ENCODE peak calls at places on chromosomes 11 and 22, in six cellular contexts. X is A549, O is endothelial cell of umbilical vein, N is K562, R is GM12878, G is HepG2. D is an unnamed sample.
A peak's percentile ranks its signal among the peaks of the same experiment; 100 is the strongest.

GRCh38 chr11:64619811-64620285 is 28.8 kb downstream of the SLC22A12 start:
- DNase-seq in X (no peak), O (peak; percentile 10), N (peak; percentile 71), R (no peak), G (peak; percentile 41), D (peak; percentile 92)

GRCh38 chr11:76209671-76209955 is 3.3 kb upstream of the WNT11 start:
- DNase-seq in X (no peak), O (no peak), N (no peak), R (no peak), G (no peak), D (peak; percentile 50)

GRCh38 chr22:21967693-21968271 is 14.8 kb downstream of the TOP3B start:
- DNase-seq in X (no peak), O (no peak), N (no peak), R (no peak), G (no peak), D (no peak)

GRCh38 chr11:82191690-82192089 is 542.0 kb downstream of the FAM181B start:
- DNase-seq in X (no peak), O (no peak), N (no peak), R (no peak), G (no peak), D (no peak)

GRCh38 chr11:2577071-2578005 is 122.5 kb downstream of the KCNQ1OT1 start:
- DNase-seq in X (no peak), O (no peak), N (no peak), R (no peak), G (no peak), D (no peak)

GRCh38 chr11:126514061-126514713 is 158.7 kb downstream of the ST3GAL4 start:
- DNase-seq in X (no peak), O (no peak), N (no peak), R (no peak), G (no peak), D (no peak)

GRCh38 chr22:22881116-22882032 is 6.2 kb upstream of the IGLL5 start:
- DNase-seq in X (no peak), O (no peak), N (no peak), R (no peak), G (no peak), D (no peak)

GRCh38 chr22:21797444-21798221 is 62.0 kb upstream of the YPEL1 start:
- DNase-seq in X (no peak), O (peak; percentile 90), N (no peak), R (no peak), G (no peak), D (no peak)

GRCh38 chr11:94775576-94776327 is 7.6 kb downstream of the AMOTL1 start:
- DNase-seq in X (no peak), O (no peak), N (peak; percentile 41), R (no peak), G (no peak), D (no peak)

GRCh38 chr11:109405671-109406070 is 16.3 kb upstream of the C11orf87 start:
- DNase-seq in X (no peak), O (no peak), N (no peak), R (no peak), G (no peak), D (no peak)

GRCh38 chr22:32702421-32702820 is 99.1 kb upstream of the TIMP3 start:
- DNase-seq in X (no peak), O (no peak), N (no peak), R (no peak), G (no peak), D (no peak)

GRCh38 chr22:23225724-23226496 is 45.6 kb downstream of the BCR start:
- DNase-seq in X (peak; percentile 24), O (peak; percentile 85), N (no peak), R (no peak), G (no peak), D (no peak)

GRCh38 chr11:70343631-70344030 is 54.7 kb upstream of the CTTN start:
- DNase-seq in X (no peak), O (no peak), N (no peak), R (no peak), G (no peak), D (no peak)

GRCh38 chr11:72141066-72141465 is 5.5 kb downstream of the FOLR3 start:
- DNase-seq in X (peak; percentile 10), O (no peak), N (no peak), R (no peak), G (no peak), D (peak; percentile 68)

GRCh38 chr11:125626381-125626950 is 1.5 kb downstream of the CHEK1 start:
- DNase-seq in X (peak; percentile 11), O (peak; percentile 75), N (no peak), R (peak; percentile 36), G (peak; percentile 79), D (no peak)

GRCh38 chr22:35914357-35914664 is 114.3 kb downstream of the RBFOX2 start:
- DNase-seq in X (no peak), O (no peak), N (no peak), R (no peak), G (no peak), D (no peak)
- H3K4me3 ChIP-seq in X (peak overlapping the region; percentile 34), O (peak overlapping the region; percentile 68), N (no peak overlapping the region), R (no peak overlapping the region), G (peak overlapping the region; percentile 62), D (no peak overlapping the region)

GRCh38 chr11:61828379-61828628 is 204 bp downstream of the FADS2 start:
- DNase-seq in X (no peak), O (no peak), N (no peak), R (no peak), G (no peak), D (no peak)

GRCh38 chr11:61830318-61831105 is 2.4 kb downstream of the FADS2 start:
- DNase-seq in X (no peak), O (no peak), N (no peak), R (no peak), G (no peak), D (no peak)

GRCh38 chr11:61827573-61828378 is at the start of gene FADS2:
- DNase-seq in X (peak; percentile 87), O (peak; percentile 93), N (no peak), R (peak; percentile 81), G (peak; percentile 55), D (peak; percentile 98)

GRCh38 chr11:61829806-61830205 is 1.7 kb downstream of the FADS2 start:
- DNase-seq in X (no peak), O (no peak), N (no peak), R (no peak), G (no peak), D (no peak)

DNA sequence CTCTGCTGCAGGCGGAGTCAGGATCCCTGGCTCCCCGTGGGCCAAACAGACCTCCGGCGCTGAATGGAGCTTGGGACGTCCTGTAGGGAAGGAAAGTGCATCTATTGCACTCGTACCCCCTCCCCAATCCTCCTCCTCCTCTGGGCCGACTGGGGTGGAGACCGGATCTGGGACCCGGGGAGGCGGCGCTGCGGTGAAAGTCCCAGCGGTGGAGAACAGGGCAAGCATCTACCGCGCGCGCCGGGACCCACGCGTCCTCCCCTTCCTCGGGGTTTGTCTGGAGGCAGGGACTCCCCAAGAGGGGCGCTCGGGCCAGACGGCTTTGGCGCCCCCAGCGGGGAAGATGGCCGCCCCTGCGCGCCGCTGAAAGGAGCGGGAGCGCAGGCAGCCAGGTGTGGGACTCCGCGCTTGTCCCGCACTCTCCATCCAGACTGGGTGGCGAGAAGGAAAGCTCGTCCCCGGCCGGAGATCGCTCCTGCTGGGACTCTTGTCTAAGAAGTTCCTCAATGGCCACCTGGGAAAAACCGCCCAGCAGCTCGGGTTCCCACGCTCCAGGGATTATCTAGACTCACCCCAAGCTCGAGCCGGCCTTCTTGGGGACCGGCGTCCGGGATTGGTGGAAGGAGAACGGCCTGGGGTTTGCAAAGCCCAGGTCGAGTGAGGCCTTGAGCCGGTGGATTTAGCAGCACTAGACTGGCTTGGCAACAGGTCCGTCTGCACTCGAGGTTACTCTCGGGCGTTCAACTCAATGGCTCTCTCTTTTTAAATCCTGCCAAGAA is 718 bp downstream of the FADS2 start:
- DNase-seq in X (peak; percentile 75), O (peak; percentile 59), N (no peak), R (no peak), G (no peak), D (peak; percentile 70)
- TF ChIP-seq MYC in X (no peak), O (no peak), N (no peak), R (no peak), G (peak; percentile 38), D (no peak)

GRCh38 chr11:97269527-97269926 is 879.7 kb downstream of the JRKL start:
- DNase-seq in X (no peak), O (no peak), N (no peak), R (no peak), G (peak; percentile 13), D (peak; percentile 32)
- TF ChIP-seq CTCF in X (no peak), O (no peak), N (no peak), R (peak; percentile 11), G (peak; percentile 3), D (peak; percentile 10)

GRCh38 chr11:123018702-123019101 is 37.1 kb upstream of the BSX start:
- DNase-seq in X (no peak), O (no peak), N (no peak), R (no peak), G (no peak), D (no peak)
- H3K4me3 ChIP-seq in X (no peak overlapping the region), O (no peak overlapping the region), N (no peak overlapping the region), R (no peak overlapping the region), G (no peak overlapping the region), D (no peak overlapping the region)

DNA sequence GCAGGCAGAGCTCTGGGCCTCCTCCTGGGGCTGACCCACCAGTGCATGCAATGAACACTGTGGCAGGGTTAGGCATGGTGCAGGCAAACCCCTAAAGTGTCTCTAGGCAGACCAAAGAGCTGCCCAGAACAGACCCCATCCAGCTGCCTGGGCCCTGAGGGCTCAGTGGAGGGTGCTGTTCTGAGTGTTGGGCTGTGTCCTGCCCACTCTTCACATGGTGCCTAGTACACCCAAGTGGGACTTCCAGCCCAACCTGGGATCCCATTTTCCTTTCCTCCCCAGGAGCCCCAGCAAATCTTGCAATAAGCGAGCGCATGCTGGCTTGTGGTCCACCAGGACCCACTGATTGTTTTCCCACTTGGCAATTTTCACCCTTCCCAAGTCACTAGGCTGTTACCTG is 26.4 kb downstream of the ARVCF start:
- DNase-seq in X (no peak), O (no peak), N (peak; percentile 25), R (no peak), G (no peak), D (no peak)
- TF ChIP-seq MYC in X (no peak), O (no peak), N (no peak), R (no peak), G (no peak), D (no peak)

DNA sequence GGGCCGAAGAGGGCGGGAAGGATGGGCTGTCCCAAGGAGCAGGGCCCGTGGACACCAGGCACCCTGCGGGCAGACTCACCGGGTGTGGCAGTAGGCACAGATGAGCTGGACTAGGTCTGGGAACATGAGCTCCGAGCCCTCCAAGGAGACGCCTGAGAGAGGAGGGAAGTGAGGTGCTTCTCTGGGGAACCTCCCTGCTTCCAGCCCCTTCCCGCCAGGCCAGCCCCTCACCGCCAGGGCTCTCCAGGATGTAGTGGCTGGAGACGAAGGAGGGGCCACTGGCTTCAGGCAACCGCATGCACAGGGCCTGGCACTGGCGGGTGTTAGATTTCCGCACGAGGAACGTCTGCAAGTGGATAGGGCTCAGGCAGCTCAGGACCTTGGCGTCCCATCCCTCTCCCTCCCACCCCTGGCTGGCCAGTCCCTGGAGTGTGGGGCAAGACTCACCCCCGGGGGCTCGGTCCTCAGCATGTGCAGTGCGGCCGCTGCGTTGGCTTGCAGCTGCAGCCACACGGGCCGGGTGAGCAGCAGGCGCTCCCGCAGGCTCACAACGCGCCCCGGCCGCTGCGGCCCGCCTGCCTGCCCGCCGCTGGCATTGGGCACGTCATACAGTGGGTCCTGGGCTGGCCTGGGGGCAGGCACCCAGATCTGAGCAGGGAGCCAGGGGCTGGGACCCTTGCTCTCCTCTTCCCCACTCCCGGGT is 552 bp downstream of the RIN1 start:
- DNase-seq in X (no peak), O (peak; percentile 53), N (no peak), R (no peak), G (no peak), D (peak; percentile 87)
- TF ChIP-seq CTCF in X (no peak), O (peak; percentile 1), N (no peak), R (no peak), G (peak; percentile 10), D (no peak)